ENCODE peak calls at places on chromosomes 6 and 20, in four cellular contexts. Q is HS-27A, H is AG20443, U is tibial nerve. L is an unnamed sample.

GRCh38 chr6:104784884-104785283 is 74.8 kb downstream of the HACE1 start:
- DNase-seq in U (no peak), Q (no peak), H (peak), L (no peak)

GRCh38 chr6:142008776-142009175 is 123.9 kb upstream of the GJE1 start:
- DNase-seq in H (no peak), Q (no peak), U (no peak), L (no peak)

GRCh38 chr20:10828221-10828620 is 154.4 kb upstream of the JAG1 start:
- DNase-seq in H (no peak), Q (no peak), U (no peak), L (no peak)

GRCh38 chr6:105196076-105196475 is 16.3 kb upstream of the POPDC3 start:
- DNase-seq in U (no peak), Q (no peak), H (no peak), L (peak)

GRCh38 chr6:79574636-79575035 is 37.4 kb upstream of the LCA5 start:
- DNase-seq in U (no peak), H (peak), Q (peak), L (peak)

GRCh38 chr6:165662671-165663282 is at the start of gene PDE10A:
- DNase-seq in U (peak), H (peak), Q (no peak), L (peak)

GRCh38 chr20:61941721-61942405 is 123.8 kb downstream of the TAF4 start:
- DNase-seq in H (no peak), U (no peak), Q (no peak), L (no peak)

GRCh38 chr20:34522969-34523871 is 7.0 kb downstream of the DYNLRB1 start:
- DNase-seq in H (peak), U (peak), Q (peak), L (no peak)

GRCh38 chr6:29887819-29888581 is 54.3 kb upstream of the HLA-A start:
- DNase-seq in Q (peak), H (peak), U (peak), L (peak)

GRCh38 chr20:46699651-46700359 is 9.6 kb upstream of the SLC2A10 start:
- DNase-seq in U (no peak), Q (no peak), H (peak), L (no peak)

GRCh38 chr6:117028256-117028655 is 151.2 kb downstream of the RFX6 start:
- DNase-seq in U (no peak), H (no peak), Q (no peak), L (no peak)

GRCh38 chr6:26087284-26088115 is at the start of gene HFE:
- DNase-seq in Q (no peak), H (peak), U (peak), L (peak)

GRCh38 chr20:64044484-64045247 is 4.8 kb downstream of the SOX18 start:
- DNase-seq in Q (no peak), U (no peak), H (peak), L (peak)

GRCh38 chr6:62362097-62362496 is 76.1 kb upstream of the KHDRBS2 start:
- DNase-seq in Q (no peak), H (no peak), U (no peak), L (no peak)

GRCh38 chr6:15616266-15616665 is 46.6 kb downstream of the DTNBP1 start:
- DNase-seq in Q (no peak), H (no peak), U (no peak), L (no peak)

GRCh38 chr6:30169658-30170614 is 6.6 kb downstream of the TRIM15 start:
- DNase-seq in Q (no peak), U (no peak), H (peak), L (no peak)

GRCh38 chr20:38751360-38751976 is 3.2 kb downstream of the ACTR5 start:
- DNase-seq in Q (no peak), H (peak), U (peak), L (no peak)

GRCh38 chr20:23656372-23656771 is 18.6 kb upstream of the CST3 start:
- DNase-seq in H (no peak), U (no peak), Q (no peak), L (no peak)

GRCh38 chr6:8170754-8171153 is 68.4 kb upstream of the EEF1E1 start:
- DNase-seq in U (no peak), Q (no peak), H (no peak), L (no peak)

GRCh38 chr20:13996265-13996664 is 949 bp downstream of the MACROD2 start:
- DNase-seq in H (peak), Q (no peak), U (no peak), L (no peak)

GRCh38 chr20:1524004-1524403 is 32.8 kb upstream of the SIRPB2 start:
- DNase-seq in U (no peak), H (no peak), Q (no peak), L (no peak)

GRCh38 chr20:45958593-45958992 is 13.4 kb downstream of the ZNF335 start:
- DNase-seq in Q (no peak), H (no peak), U (no peak), L (no peak)

GRCh38 chr20:33668087-33668790 is 1.5 kb downstream of the ACTL10 start:
- DNase-seq in H (peak), U (peak), Q (no peak), L (no peak)

GRCh38 chr20:44159711-44160110 is 27.3 kb downstream of the JPH2 start:
- DNase-seq in U (no peak), H (no peak), Q (no peak), L (no peak)

GRCh38 chr6:71228461-71229041 is 60.1 kb upstream of the OGFRL1 start:
- DNase-seq in U (no peak), Q (no peak), H (no peak), L (peak)

GRCh38 chr20:52432740-52433139 is 241.2 kb upstream of the ZFP64 start:
- DNase-seq in U (no peak), H (peak), Q (no peak), L (no peak)

GRCh38 chr6:73180718-73181619 is 44.3 kb downstream of the KHDC1L start:
- DNase-seq in Q (peak), U (peak), H (peak), L (peak)

GRCh38 chr6:39422273-39422672 is 99.8 kb upstream of the KCNK16 start:
- DNase-seq in Q (no peak), H (peak), U (peak), L (no peak)

GRCh38 chr20:577167-577791 is 32.8 kb downstream of the TCF15 start:
- DNase-seq in H (no peak), U (no peak), Q (no peak), L (no peak)

GRCh38 chr20:6993526-6993925 is 226.0 kb downstream of the BMP2 start:
- DNase-seq in U (no peak), Q (no peak), H (no peak), L (peak)

GRCh38 chr20:48582361-48582991 is 245.3 kb downstream of the PREX1 start:
- DNase-seq in U (no peak), Q (no peak), H (no peak), L (no peak)

GRCh38 chr20:45765980-45766379 is 25.7 kb downstream of the WFDC3 start:
- DNase-seq in Q (no peak), H (no peak), U (no peak), L (no peak)

L was measured in NCI-H226.